ENCODE peak calls at places on chromosomes 11 and 22, in ten cellular contexts. One of them, this sample, is unnamed.

GRCh38 chr11:19345848-19346681 is 105.3 kb upstream of the E2F8 start:
- DNase-seq in psoas muscle: peak
- DNase-seq in GM13977: peak
- DNase-seq in suprapubic skin: no peak
- DNase-seq in GM23338: peak
- DNase-seq in fibroblast of the aortic adventitia: peak
- DNase-seq in mammary epithelial cell: no peak
- DNase-seq in lower leg skin: no peak
- DNase-seq in epithelial cell of esophagus: no peak
- DNase-seq in A549: peak
- DNase-seq in this sample: peak

GRCh38 chr11:102757823-102758549 is 22.4 kb downstream of the MMP10 start:
- DNase-seq in epithelial cell of esophagus: peak
- DNase-seq in A549: no peak
- DNase-seq in psoas muscle: no peak
- DNase-seq in lower leg skin: no peak
- DNase-seq in GM23338: no peak
- DNase-seq in GM13977: no peak
- DNase-seq in suprapubic skin: no peak
- DNase-seq in fibroblast of the aortic adventitia: peak
- DNase-seq in mammary epithelial cell: peak
- DNase-seq in this sample: no peak

GRCh38 chr11:107819361-107820014 is 39.1 kb downstream of the SLC35F2 start:
- DNase-seq in fibroblast of the aortic adventitia: peak
- DNase-seq in epithelial cell of esophagus: peak
- DNase-seq in psoas muscle: no peak
- DNase-seq in GM13977: no peak
- DNase-seq in lower leg skin: no peak
- DNase-seq in GM23338: no peak
- DNase-seq in suprapubic skin: no peak
- DNase-seq in A549: no peak
- DNase-seq in mammary epithelial cell: no peak
- DNase-seq in this sample: no peak

GRCh38 chr22:37510046-37510445 is 9.2 kb downstream of the CARD10 start:
- DNase-seq in psoas muscle: no peak
- DNase-seq in mammary epithelial cell: no peak
- DNase-seq in epithelial cell of esophagus: no peak
- DNase-seq in A549: no peak
- DNase-seq in suprapubic skin: no peak
- DNase-seq in GM23338: no peak
- DNase-seq in fibroblast of the aortic adventitia: no peak
- DNase-seq in lower leg skin: no peak
- DNase-seq in GM13977: no peak
- DNase-seq in this sample: no peak

GRCh38 chr11:126147268-126148111 is 64.0 kb downstream of the RPUSD4 start:
- DNase-seq in GM13977: no peak
- DNase-seq in epithelial cell of esophagus: peak
- DNase-seq in suprapubic skin: no peak
- DNase-seq in lower leg skin: no peak
- DNase-seq in psoas muscle: no peak
- DNase-seq in fibroblast of the aortic adventitia: no peak
- DNase-seq in GM23338: peak
- DNase-seq in A549: peak
- DNase-seq in mammary epithelial cell: no peak
- DNase-seq in this sample: peak

GRCh38 chr11:22169833-22170232 is 23.1 kb upstream of the ANO5 start:
- DNase-seq in epithelial cell of esophagus: no peak
- DNase-seq in mammary epithelial cell: no peak
- DNase-seq in A549: peak
- DNase-seq in suprapubic skin: no peak
- DNase-seq in fibroblast of the aortic adventitia: no peak
- DNase-seq in psoas muscle: no peak
- DNase-seq in lower leg skin: no peak
- DNase-seq in GM23338: peak
- DNase-seq in GM13977: no peak
- DNase-seq in this sample: no peak

GRCh38 chr11:84089072-84090057 is 803.2 kb upstream of the CCDC90B start:
- DNase-seq in suprapubic skin: no peak
- DNase-seq in A549: no peak
- DNase-seq in mammary epithelial cell: no peak
- DNase-seq in fibroblast of the aortic adventitia: no peak
- DNase-seq in lower leg skin: no peak
- DNase-seq in epithelial cell of esophagus: peak
- DNase-seq in psoas muscle: no peak
- DNase-seq in GM23338: no peak
- DNase-seq in GM13977: no peak
- DNase-seq in this sample: no peak

GRCh38 chr11:19242184-19242932 is 1.6 kb upstream of the E2F8 start:
- DNase-seq in suprapubic skin: no peak
- DNase-seq in mammary epithelial cell: no peak
- DNase-seq in GM13977: peak
- DNase-seq in fibroblast of the aortic adventitia: no peak
- DNase-seq in GM23338: peak
- DNase-seq in epithelial cell of esophagus: peak
- DNase-seq in A549: no peak
- DNase-seq in psoas muscle: no peak
- DNase-seq in lower leg skin: no peak
- DNase-seq in this sample: peak

GRCh38 chr11:12683857-12684256 is 9.6 kb downstream of the TEAD1 start:
- DNase-seq in A549: peak
- DNase-seq in fibroblast of the aortic adventitia: no peak
- DNase-seq in suprapubic skin: no peak
- DNase-seq in lower leg skin: no peak
- DNase-seq in GM13977: no peak
- DNase-seq in epithelial cell of esophagus: no peak
- DNase-seq in GM23338: no peak
- DNase-seq in mammary epithelial cell: no peak
- DNase-seq in psoas muscle: no peak
- DNase-seq in this sample: no peak

GRCh38 chr11:255176-255575 is 18.4 kb downstream of the PSMD13 start:
- DNase-seq in A549: no peak
- DNase-seq in mammary epithelial cell: no peak
- DNase-seq in GM13977: no peak
- DNase-seq in suprapubic skin: no peak
- DNase-seq in lower leg skin: no peak
- DNase-seq in epithelial cell of esophagus: no peak
- DNase-seq in psoas muscle: no peak
- DNase-seq in GM23338: no peak
- DNase-seq in fibroblast of the aortic adventitia: peak
- DNase-seq in this sample: no peak

GRCh38 chr22:40224702-40225101 is 47.0 kb downstream of the TNRC6B start:
- DNase-seq in epithelial cell of esophagus: peak
- DNase-seq in GM23338: no peak
- DNase-seq in psoas muscle: no peak
- DNase-seq in lower leg skin: no peak
- DNase-seq in fibroblast of the aortic adventitia: no peak
- DNase-seq in GM13977: no peak
- DNase-seq in mammary epithelial cell: no peak
- DNase-seq in suprapubic skin: no peak
- DNase-seq in A549: no peak
- DNase-seq in this sample: no peak

GRCh38 chr11:110093407-110094297 is 460 bp downstream of the ZC3H12C start:
- DNase-seq in suprapubic skin: peak
- DNase-seq in GM13977: peak
- DNase-seq in fibroblast of the aortic adventitia: peak
- DNase-seq in epithelial cell of esophagus: peak
- DNase-seq in psoas muscle: peak
- DNase-seq in lower leg skin: peak
- DNase-seq in A549: peak
- DNase-seq in mammary epithelial cell: peak
- DNase-seq in GM23338: peak
- DNase-seq in this sample: peak

GRCh38 chr11:107408762-107409200 is 48.8 kb downstream of the CWF19L2 start:
- DNase-seq in psoas muscle: no peak
- DNase-seq in mammary epithelial cell: no peak
- DNase-seq in A549: no peak
- DNase-seq in suprapubic skin: no peak
- DNase-seq in GM13977: no peak
- DNase-seq in lower leg skin: no peak
- DNase-seq in GM23338: no peak
- DNase-seq in epithelial cell of esophagus: no peak
- DNase-seq in fibroblast of the aortic adventitia: no peak
- DNase-seq in this sample: no peak

GRCh38 chr11:5622802-5623201 is 2.0 kb upstream of the TRIM34 start:
- DNase-seq in psoas muscle: no peak
- DNase-seq in lower leg skin: no peak
- DNase-seq in mammary epithelial cell: no peak
- DNase-seq in GM13977: no peak
- DNase-seq in A549: no peak
- DNase-seq in suprapubic skin: no peak
- DNase-seq in epithelial cell of esophagus: no peak
- DNase-seq in GM23338: no peak
- DNase-seq in fibroblast of the aortic adventitia: no peak
- DNase-seq in this sample: no peak

GRCh38 chr11:5620606-5621521 is 3.9 kb upstream of the TRIM34 start:
- DNase-seq in GM13977: no peak
- DNase-seq in epithelial cell of esophagus: peak
- DNase-seq in suprapubic skin: no peak
- DNase-seq in psoas muscle: no peak
- DNase-seq in lower leg skin: no peak
- DNase-seq in A549: peak
- DNase-seq in GM23338: no peak
- DNase-seq in mammary epithelial cell: peak
- DNase-seq in fibroblast of the aortic adventitia: peak
- DNase-seq in this sample: no peak

GRCh38 chr11:5618807-5619206 is 6.0 kb upstream of the TRIM34 start:
- DNase-seq in lower leg skin: no peak
- DNase-seq in GM13977: no peak
- DNase-seq in fibroblast of the aortic adventitia: peak
- DNase-seq in suprapubic skin: no peak
- DNase-seq in psoas muscle: no peak
- DNase-seq in mammary epithelial cell: peak
- DNase-seq in epithelial cell of esophagus: peak
- DNase-seq in A549: peak
- DNase-seq in GM23338: no peak
- DNase-seq in this sample: no peak

GRCh38 chr11:5624489-5625278 is at the start of gene TRIM34:
- DNase-seq in epithelial cell of esophagus: peak
- DNase-seq in suprapubic skin: no peak
- DNase-seq in GM13977: peak
- DNase-seq in psoas muscle: no peak
- DNase-seq in mammary epithelial cell: peak
- DNase-seq in A549: peak
- DNase-seq in lower leg skin: peak
- DNase-seq in fibroblast of the aortic adventitia: peak
- DNase-seq in GM23338: peak
- DNase-seq in this sample: peak

GRCh38 chr11:5621580-5621979 is 3.2 kb upstream of the TRIM34 start:
- DNase-seq in mammary epithelial cell: no peak
- DNase-seq in GM13977: no peak
- DNase-seq in suprapubic skin: no peak
- DNase-seq in A549: no peak
- DNase-seq in psoas muscle: no peak
- DNase-seq in lower leg skin: no peak
- DNase-seq in fibroblast of the aortic adventitia: no peak
- DNase-seq in GM23338: no peak
- DNase-seq in epithelial cell of esophagus: no peak
- DNase-seq in this sample: no peak
- TF ChIP-seq CTCF in mammary epithelial cell: no peak
- TF ChIP-seq CTCF in GM13977: no peak
- TF ChIP-seq CTCF in suprapubic skin: no peak
- TF ChIP-seq CTCF in A549: no peak
- TF ChIP-seq CTCF in psoas muscle: no peak
- TF ChIP-seq CTCF in lower leg skin: no peak
- TF ChIP-seq CTCF in fibroblast of the aortic adventitia: no peak
- TF ChIP-seq CTCF in GM23338: no peak
- TF ChIP-seq CTCF in epithelial cell of esophagus: no peak
- TF ChIP-seq CTCF in this sample: no peak

GRCh38 chr11:133907841-133908241 is 48.9 kb downstream of the IGSF9B start:
- DNase-seq in GM23338: no peak
- DNase-seq in A549: no peak
- DNase-seq in suprapubic skin: no peak
- DNase-seq in epithelial cell of esophagus: no peak
- DNase-seq in GM13977: no peak
- DNase-seq in lower leg skin: no peak
- DNase-seq in mammary epithelial cell: no peak
- DNase-seq in psoas muscle: no peak
- DNase-seq in fibroblast of the aortic adventitia: no peak
- DNase-seq in this sample: no peak

GRCh38 chr11:133908827-133909226 is 47.9 kb downstream of the IGSF9B start:
- DNase-seq in suprapubic skin: no peak
- DNase-seq in lower leg skin: no peak
- DNase-seq in psoas muscle: no peak
- DNase-seq in epithelial cell of esophagus: no peak
- DNase-seq in GM23338: no peak
- DNase-seq in mammary epithelial cell: no peak
- DNase-seq in fibroblast of the aortic adventitia: no peak
- DNase-seq in GM13977: no peak
- DNase-seq in A549: no peak
- DNase-seq in this sample: no peak

GRCh38 chr11:133913761-133914160 is 43.0 kb downstream of the IGSF9B start:
- DNase-seq in A549: no peak
- DNase-seq in GM13977: no peak
- DNase-seq in GM23338: no peak
- DNase-seq in lower leg skin: no peak
- DNase-seq in mammary epithelial cell: no peak
- DNase-seq in fibroblast of the aortic adventitia: no peak
- DNase-seq in suprapubic skin: no peak
- DNase-seq in psoas muscle: no peak
- DNase-seq in epithelial cell of esophagus: no peak
- DNase-seq in this sample: no peak

GRCh38 chr11:133910101-133910500 is 46.7 kb downstream of the IGSF9B start:
- DNase-seq in epithelial cell of esophagus: no peak
- DNase-seq in suprapubic skin: no peak
- DNase-seq in mammary epithelial cell: no peak
- DNase-seq in GM13977: no peak
- DNase-seq in GM23338: no peak
- DNase-seq in A549: no peak
- DNase-seq in fibroblast of the aortic adventitia: no peak
- DNase-seq in lower leg skin: no peak
- DNase-seq in psoas muscle: no peak
- DNase-seq in this sample: no peak

GRCh38 chr11:133911169-133911568 is 45.6 kb downstream of the IGSF9B start:
- DNase-seq in psoas muscle: no peak
- DNase-seq in mammary epithelial cell: no peak
- DNase-seq in A549: peak
- DNase-seq in lower leg skin: no peak
- DNase-seq in GM13977: peak
- DNase-seq in fibroblast of the aortic adventitia: no peak
- DNase-seq in suprapubic skin: no peak
- DNase-seq in GM23338: no peak
- DNase-seq in epithelial cell of esophagus: no peak
- DNase-seq in this sample: no peak
- TF ChIP-seq CTCF in psoas muscle: no peak
- TF ChIP-seq CTCF in mammary epithelial cell: peak
- TF ChIP-seq CTCF in A549: no peak
- TF ChIP-seq CTCF in lower leg skin: no peak
- TF ChIP-seq CTCF in GM13977: peak
- TF ChIP-seq CTCF in fibroblast of the aortic adventitia: peak
- TF ChIP-seq CTCF in suprapubic skin: no peak
- TF ChIP-seq CTCF in GM23338: peak
- TF ChIP-seq CTCF in epithelial cell of esophagus: no peak
- TF ChIP-seq CTCF in this sample: peak

GRCh38 chr11:14041040-14041439 is 78.5 kb downstream of the SPON1 start:
- DNase-seq in fibroblast of the aortic adventitia: no peak
- DNase-seq in mammary epithelial cell: no peak
- DNase-seq in psoas muscle: no peak
- DNase-seq in epithelial cell of esophagus: no peak
- DNase-seq in GM13977: no peak
- DNase-seq in A549: peak
- DNase-seq in GM23338: peak
- DNase-seq in lower leg skin: no peak
- DNase-seq in suprapubic skin: no peak
- DNase-seq in this sample: peak
- TF ChIP-seq CTCF in fibroblast of the aortic adventitia: peak
- TF ChIP-seq CTCF in mammary epithelial cell: peak
- TF ChIP-seq CTCF in psoas muscle: no peak
- TF ChIP-seq CTCF in epithelial cell of esophagus: no peak
- TF ChIP-seq CTCF in GM13977: no peak
- TF ChIP-seq CTCF in A549: peak
- TF ChIP-seq CTCF in GM23338: peak
- TF ChIP-seq CTCF in lower leg skin: no peak
- TF ChIP-seq CTCF in suprapubic skin: no peak
- TF ChIP-seq CTCF in this sample: peak

GRCh38 chr11:34595391-34595790 is 25.5 kb upstream of the EHF start:
- DNase-seq in A549: no peak
- DNase-seq in lower leg skin: no peak
- DNase-seq in epithelial cell of esophagus: peak
- DNase-seq in GM13977: no peak
- DNase-seq in suprapubic skin: no peak
- DNase-seq in GM23338: no peak
- DNase-seq in fibroblast of the aortic adventitia: no peak
- DNase-seq in mammary epithelial cell: no peak
- DNase-seq in psoas muscle: no peak
- DNase-seq in this sample: no peak
- TF ChIP-seq CTCF in A549: no peak
- TF ChIP-seq CTCF in lower leg skin: no peak
- TF ChIP-seq CTCF in epithelial cell of esophagus: no peak
- TF ChIP-seq CTCF in GM13977: no peak
- TF ChIP-seq CTCF in suprapubic skin: no peak
- TF ChIP-seq CTCF in GM23338: no peak
- TF ChIP-seq CTCF in fibroblast of the aortic adventitia: no peak
- TF ChIP-seq CTCF in mammary epithelial cell: no peak
- TF ChIP-seq CTCF in psoas muscle: no peak
- TF ChIP-seq CTCF in this sample: no peak

This sample was measured in neural progenitor cell.